ENCODE peak calls at places on chromosomes 2 and 18, in nine cellular contexts. One of them, this sample, is unnamed.

GRCh38 chr2:231717281-231718180 is 9.2 kb downstream of the PTMA start:
- DNase-seq in Karpas-422: peak; percentile 100
- DNase-seq in left lobe of liver: no peak
- DNase-seq in pulmonary artery endothelial cell: no peak
- DNase-seq in stimulated activated CD4-positive, alpha-beta T cell treated with anti-CD3 and anti-CD28 coated beads, TNF-alpha, amount 100 ng/mL, for 1 hour: no peak
- DNase-seq in SJSA1: peak; percentile 21
- DNase-seq in H9: peak; percentile 82
- DNase-seq in glomerular endothelial cell: no peak
- DNase-seq in activated CD4-positive, alpha-beta T cell treated with anti-CD3 and anti-CD28 coated beads for 36 hours: peak; percentile 73
- DNase-seq in this sample: peak; percentile 52

GRCh38 chr18:38241216-38241615 is 675.6 kb upstream of the CELF4 start:
- DNase-seq in Karpas-422: no peak
- DNase-seq in H9: no peak
- DNase-seq in SJSA1: no peak
- DNase-seq in glomerular endothelial cell: no peak
- DNase-seq in activated CD4-positive, alpha-beta T cell treated with anti-CD3 and anti-CD28 coated beads for 36 hours: no peak
- DNase-seq in pulmonary artery endothelial cell: no peak
- DNase-seq in left lobe of liver: no peak
- DNase-seq in stimulated activated CD4-positive, alpha-beta T cell treated with anti-CD3 and anti-CD28 coated beads, TNF-alpha, amount 100 ng/mL, for 1 hour: no peak
- DNase-seq in this sample: no peak

GRCh38 chr2:156457523-156458228 is 21.5 kb downstream of the GPD2 start:
- DNase-seq in glomerular endothelial cell: no peak
- DNase-seq in Karpas-422: no peak
- DNase-seq in activated CD4-positive, alpha-beta T cell treated with anti-CD3 and anti-CD28 coated beads for 36 hours: no peak
- DNase-seq in SJSA1: no peak
- DNase-seq in H9: peak; percentile 38
- DNase-seq in pulmonary artery endothelial cell: no peak
- DNase-seq in left lobe of liver: no peak
- DNase-seq in stimulated activated CD4-positive, alpha-beta T cell treated with anti-CD3 and anti-CD28 coated beads, TNF-alpha, amount 100 ng/mL, for 1 hour: no peak
- DNase-seq in this sample: no peak

GRCh38 chr18:69935319-69936190 is 12.1 kb downstream of the CD226 start:
- DNase-seq in glomerular endothelial cell: no peak
- DNase-seq in left lobe of liver: no peak
- DNase-seq in H9: no peak
- DNase-seq in activated CD4-positive, alpha-beta T cell treated with anti-CD3 and anti-CD28 coated beads for 36 hours: peak; percentile 93
- DNase-seq in SJSA1: peak; percentile 39
- DNase-seq in stimulated activated CD4-positive, alpha-beta T cell treated with anti-CD3 and anti-CD28 coated beads, TNF-alpha, amount 100 ng/mL, for 1 hour: peak; percentile 67
- DNase-seq in pulmonary artery endothelial cell: no peak
- DNase-seq in Karpas-422: no peak
- DNase-seq in this sample: no peak

GRCh38 chr18:28039078-28039477 is 137.9 kb downstream of the CDH2 start:
- DNase-seq in SJSA1: peak; percentile 40
- DNase-seq in activated CD4-positive, alpha-beta T cell treated with anti-CD3 and anti-CD28 coated beads for 36 hours: no peak
- DNase-seq in left lobe of liver: no peak
- DNase-seq in glomerular endothelial cell: peak; percentile 29
- DNase-seq in pulmonary artery endothelial cell: peak; percentile 10
- DNase-seq in Karpas-422: no peak
- DNase-seq in stimulated activated CD4-positive, alpha-beta T cell treated with anti-CD3 and anti-CD28 coated beads, TNF-alpha, amount 100 ng/mL, for 1 hour: no peak
- DNase-seq in H9: no peak
- DNase-seq in this sample: no peak

GRCh38 chr2:40105593-40105992 is 326.5 kb upstream of the THUMPD2 start:
- DNase-seq in stimulated activated CD4-positive, alpha-beta T cell treated with anti-CD3 and anti-CD28 coated beads, TNF-alpha, amount 100 ng/mL, for 1 hour: no peak
- DNase-seq in pulmonary artery endothelial cell: no peak
- DNase-seq in glomerular endothelial cell: no peak
- DNase-seq in left lobe of liver: no peak
- DNase-seq in SJSA1: no peak
- DNase-seq in activated CD4-positive, alpha-beta T cell treated with anti-CD3 and anti-CD28 coated beads for 36 hours: no peak
- DNase-seq in Karpas-422: no peak
- DNase-seq in H9: no peak
- DNase-seq in this sample: peak; percentile 66

GRCh38 chr18:48022531-48023330 is 92.3 kb upstream of the SMAD2 start:
- DNase-seq in activated CD4-positive, alpha-beta T cell treated with anti-CD3 and anti-CD28 coated beads for 36 hours: peak; percentile 16
- DNase-seq in Karpas-422: peak; percentile 96
- DNase-seq in SJSA1: peak; percentile 72
- DNase-seq in left lobe of liver: no peak
- DNase-seq in pulmonary artery endothelial cell: no peak
- DNase-seq in H9: no peak
- DNase-seq in stimulated activated CD4-positive, alpha-beta T cell treated with anti-CD3 and anti-CD28 coated beads, TNF-alpha, amount 100 ng/mL, for 1 hour: no peak
- DNase-seq in glomerular endothelial cell: no peak
- DNase-seq in this sample: peak; percentile 76

GRCh38 chr2:68108116-68108515 is 45.3 kb upstream of the C1D start:
- DNase-seq in H9: no peak
- DNase-seq in activated CD4-positive, alpha-beta T cell treated with anti-CD3 and anti-CD28 coated beads for 36 hours: no peak
- DNase-seq in glomerular endothelial cell: no peak
- DNase-seq in left lobe of liver: no peak
- DNase-seq in SJSA1: no peak
- DNase-seq in stimulated activated CD4-positive, alpha-beta T cell treated with anti-CD3 and anti-CD28 coated beads, TNF-alpha, amount 100 ng/mL, for 1 hour: no peak
- DNase-seq in pulmonary artery endothelial cell: no peak
- DNase-seq in Karpas-422: no peak
- DNase-seq in this sample: no peak

GRCh38 chr2:61426267-61426897 is 44.5 kb downstream of the USP34 start:
- DNase-seq in pulmonary artery endothelial cell: no peak
- DNase-seq in Karpas-422: peak; percentile 95
- DNase-seq in glomerular endothelial cell: no peak
- DNase-seq in activated CD4-positive, alpha-beta T cell treated with anti-CD3 and anti-CD28 coated beads for 36 hours: peak; percentile 87
- DNase-seq in H9: peak; percentile 83
- DNase-seq in SJSA1: no peak
- DNase-seq in stimulated activated CD4-positive, alpha-beta T cell treated with anti-CD3 and anti-CD28 coated beads, TNF-alpha, amount 100 ng/mL, for 1 hour: peak; percentile 45
- DNase-seq in left lobe of liver: no peak
- DNase-seq in this sample: peak; percentile 34

GRCh38 chr2:143284087-143284675 is 155.0 kb downstream of the ARHGAP15 start:
- DNase-seq in Karpas-422: peak; percentile 84
- DNase-seq in glomerular endothelial cell: no peak
- DNase-seq in activated CD4-positive, alpha-beta T cell treated with anti-CD3 and anti-CD28 coated beads for 36 hours: peak; percentile 42
- DNase-seq in pulmonary artery endothelial cell: no peak
- DNase-seq in H9: no peak
- DNase-seq in stimulated activated CD4-positive, alpha-beta T cell treated with anti-CD3 and anti-CD28 coated beads, TNF-alpha, amount 100 ng/mL, for 1 hour: no peak
- DNase-seq in left lobe of liver: no peak
- DNase-seq in SJSA1: no peak
- DNase-seq in this sample: peak; percentile 14

GRCh38 chr18:10736984-10737383 is 211.2 kb downstream of the NAPG start:
- DNase-seq in SJSA1: no peak
- DNase-seq in glomerular endothelial cell: no peak
- DNase-seq in stimulated activated CD4-positive, alpha-beta T cell treated with anti-CD3 and anti-CD28 coated beads, TNF-alpha, amount 100 ng/mL, for 1 hour: no peak
- DNase-seq in pulmonary artery endothelial cell: no peak
- DNase-seq in activated CD4-positive, alpha-beta T cell treated with anti-CD3 and anti-CD28 coated beads for 36 hours: no peak
- DNase-seq in H9: no peak
- DNase-seq in left lobe of liver: no peak
- DNase-seq in Karpas-422: peak; percentile 43
- DNase-seq in this sample: no peak